ENCODE peak calls at places on chromosome 17, in four cellular contexts. G is GM12878, Z is SK-N-SH, J is K562. U is an unnamed sample.

GRCh38 chr17:22272363-22273146 is 580.2 kb downstream of the KCNJ18 start:
- DNase-seq in Z (no peak), J (no peak), G (no peak), U (no peak)

GRCh38 chr17:8162997-8163977 is 539 bp upstream of the VAMP2 start:
- DNase-seq in Z (peak), J (no peak), G (no peak), U (peak)

GRCh38 chr17:81342700-81343070 is 47.6 kb upstream of the SLC38A10 start:
- DNase-seq in G (no peak), Z (no peak), J (no peak), U (peak)

GRCh38 chr17:7886227-7887037 is 2.2 kb upstream of the CHD3 start:
- DNase-seq in G (no peak), Z (peak), J (no peak), U (no peak)

GRCh38 chr17:37188157-37188556 is 187.6 kb upstream of the C17orf78 start:
- DNase-seq in G (no peak), J (no peak), Z (no peak), U (no peak)

GRCh38 chr17:74605361-74605760 is 13.3 kb upstream of the CD300LD start:
- DNase-seq in J (no peak), G (no peak), Z (no peak), U (no peak)

GRCh38 chr17:48594412-48595106 is 980 bp upstream of the HOXB5 start:
- DNase-seq in Z (no peak), J (no peak), G (no peak), U (no peak)

GRCh38 chr17:82835122-82835521 is 4.7 kb downstream of the ZNF750 start:
- DNase-seq in G (no peak), Z (no peak), J (no peak), U (no peak)

GRCh38 chr17:33057564-33057963 is 65.9 kb downstream of the SPACA3 start:
- DNase-seq in G (no peak), J (no peak), Z (no peak), U (no peak)

DNA sequence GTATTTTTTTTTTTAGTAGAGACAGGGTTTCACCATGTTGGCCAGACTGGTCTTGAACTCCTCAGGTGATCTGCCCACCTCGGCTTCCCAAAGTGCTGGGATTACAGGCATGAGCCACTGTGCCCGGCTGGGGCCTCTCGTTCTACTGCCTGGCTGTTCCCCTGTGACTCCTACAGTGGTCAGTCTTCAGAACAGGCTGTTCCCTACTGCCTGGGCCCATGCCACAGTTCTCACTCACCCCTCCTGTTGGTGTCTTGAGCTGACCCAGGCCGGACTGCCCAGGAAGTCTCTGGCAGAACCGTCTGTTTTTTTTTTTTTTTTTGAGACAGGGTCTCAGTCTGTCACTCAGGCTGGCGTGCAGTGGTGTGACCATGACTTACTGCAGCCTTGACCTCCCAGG is 3.3 kb downstream of the CDK3 start:
- DNase-seq in G (no peak), Z (peak), J (no peak), U (no peak)
- TF ChIP-seq NRF1 in G (no peak), Z (no peak), J (no peak), U (no peak)

DNA sequence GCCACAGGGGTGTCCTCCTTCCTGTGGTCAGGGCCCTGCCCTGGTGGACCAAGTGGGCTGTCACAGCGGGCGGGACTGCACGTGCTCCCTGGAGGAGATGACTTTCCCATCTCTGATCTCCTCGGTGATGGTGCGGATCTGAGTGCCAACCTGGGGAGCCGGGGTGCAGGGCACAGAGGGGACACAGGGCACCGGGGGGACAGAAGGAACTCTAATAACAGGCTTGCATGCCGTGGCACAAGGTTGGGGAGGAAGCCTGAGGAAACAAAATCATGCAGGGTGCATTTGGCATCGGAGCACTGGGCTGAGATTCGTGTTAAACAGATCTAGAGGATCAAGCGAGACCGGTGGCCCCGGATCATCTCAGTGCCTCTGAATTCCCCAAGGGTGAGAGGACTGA is 3.4 kb downstream of the KRT36 start:
- DNase-seq in G (no peak), Z (no peak), J (no peak), U (no peak)
- TF ChIP-seq NRF1 in G (no peak), Z (no peak), J (no peak), U (no peak)

DNA sequence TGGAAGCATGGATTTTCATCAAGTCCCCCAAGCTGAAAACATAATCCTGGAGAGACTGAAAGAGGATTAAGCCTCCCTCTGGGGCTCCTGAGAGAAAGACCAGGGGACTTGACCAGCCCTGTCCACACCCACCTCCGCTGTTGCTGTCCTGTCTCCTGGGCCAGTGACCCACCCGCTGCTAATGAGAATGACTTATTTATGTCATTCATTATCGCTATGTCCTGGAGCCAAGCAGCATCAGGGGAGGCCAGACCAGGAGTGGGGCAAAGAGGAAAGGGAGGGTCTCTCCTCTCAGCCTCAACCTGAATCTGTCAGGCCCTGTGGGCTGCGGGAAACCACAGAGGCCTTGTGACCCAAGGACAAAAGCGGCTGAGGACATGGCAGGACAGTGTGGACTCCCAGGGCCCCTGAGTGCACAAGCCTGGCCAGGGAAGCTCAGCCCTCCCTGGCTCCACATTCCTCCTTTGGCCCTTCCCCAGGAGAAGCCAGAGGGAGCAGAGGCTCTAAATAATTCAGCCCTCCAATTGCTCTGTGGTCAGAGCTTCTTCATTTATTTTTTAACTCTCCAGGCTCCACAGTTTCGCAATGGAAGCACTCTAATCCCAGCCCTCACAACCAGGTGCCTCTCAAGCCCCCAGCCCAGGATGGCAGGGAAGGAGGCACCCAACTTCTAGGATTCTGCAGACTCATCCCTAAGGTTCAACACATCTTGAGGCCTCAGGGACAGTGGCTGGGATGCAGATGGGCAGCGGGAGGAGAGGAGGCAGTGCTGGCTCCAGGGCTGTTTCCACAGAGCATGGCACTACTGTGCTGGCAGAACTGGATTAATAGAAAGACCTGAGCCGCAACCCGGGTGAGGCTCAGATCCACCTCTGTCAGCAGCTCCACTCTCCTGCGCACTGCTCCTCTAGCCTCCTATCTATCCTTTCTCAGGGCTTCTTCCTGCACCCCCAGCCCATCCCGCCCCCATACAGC is 19.1 kb downstream of the CUEDC1 start:
- DNase-seq in G (no peak), J (no peak), Z (peak), U (no peak)
- TF ChIP-seq NRF1 in G (no peak), J (no peak), Z (no peak), U (no peak)

DNA sequence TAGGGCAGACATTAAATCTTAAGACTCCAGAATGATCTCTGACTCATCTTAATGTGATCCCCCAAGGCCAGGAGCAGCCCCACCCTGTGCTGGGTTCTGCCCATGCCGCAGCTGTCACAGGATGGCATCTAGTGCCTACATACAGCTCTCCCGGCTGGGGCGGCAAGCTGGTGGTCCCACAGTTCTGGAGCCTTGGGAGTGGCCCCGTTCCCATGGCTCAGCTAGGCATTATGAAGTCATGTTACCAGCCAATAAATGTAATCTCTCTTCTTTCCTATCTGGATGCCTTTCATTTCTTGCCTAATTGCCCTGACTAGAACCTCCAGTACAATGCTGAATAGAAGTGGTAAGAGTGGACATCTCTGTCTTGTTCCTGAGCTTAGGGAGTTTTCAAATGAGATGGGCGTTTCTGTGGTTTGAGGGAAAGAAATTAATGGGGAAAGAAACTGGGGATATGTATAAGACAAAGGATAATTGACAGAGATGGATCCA is 95.7 kb upstream of the DNAH17 start:
- DNase-seq in J (no peak), G (no peak), Z (no peak), U (no peak)
- TF ChIP-seq NRF1 in J (no peak), G (no peak), Z (no peak), U (no peak)